ENCODE peak calls at places on chromosomes 7 and 10, in six cellular contexts. One of them, this sample, is unnamed.

GRCh38 chr7:47361746-47362215 is 220.1 kb downstream of the TNS3 start:
- DNase-seq in epithelial cell of esophagus: peak; percentile 97
- DNase-seq in nephron progenitor cell: no peak
- DNase-seq in fibroblast of the aortic adventitia: peak; percentile 97
- DNase-seq in cardiac fibroblast: peak; percentile 80
- DNase-seq in IMR-90: peak; percentile 88
- DNase-seq in this sample: peak; percentile 87

GRCh38 chr10:3471927-3472704 is 299.5 kb upstream of the PITRM1 start:
- DNase-seq in cardiac fibroblast: no peak
- DNase-seq in epithelial cell of esophagus: peak; percentile 75
- DNase-seq in IMR-90: no peak
- DNase-seq in fibroblast of the aortic adventitia: no peak
- DNase-seq in nephron progenitor cell: no peak
- DNase-seq in this sample: no peak

GRCh38 chr10:109126016-109126415 is 797.3 kb downstream of the XPNPEP1 start:
- DNase-seq in cardiac fibroblast: no peak
- DNase-seq in epithelial cell of esophagus: no peak
- DNase-seq in fibroblast of the aortic adventitia: no peak
- DNase-seq in IMR-90: no peak
- DNase-seq in nephron progenitor cell: no peak
- DNase-seq in this sample: no peak

GRCh38 chr7:44587843-44588711 is 6.0 kb upstream of the TMED4 start:
- DNase-seq in epithelial cell of esophagus: peak; percentile 67
- DNase-seq in fibroblast of the aortic adventitia: peak; percentile 83
- DNase-seq in cardiac fibroblast: peak; percentile 79
- DNase-seq in IMR-90: peak; percentile 66
- DNase-seq in nephron progenitor cell: no peak
- DNase-seq in this sample: peak; percentile 82

GRCh38 chr10:85665078-85665477 is 701.5 kb downstream of the GRID1 start:
- DNase-seq in nephron progenitor cell: no peak
- DNase-seq in cardiac fibroblast: no peak
- DNase-seq in fibroblast of the aortic adventitia: no peak
- DNase-seq in epithelial cell of esophagus: no peak
- DNase-seq in IMR-90: no peak
- DNase-seq in this sample: no peak

GRCh38 chr10:3248526-3249255 is 76.1 kb upstream of the PITRM1 start:
- DNase-seq in epithelial cell of esophagus: peak; percentile 93
- DNase-seq in IMR-90: peak; percentile 94
- DNase-seq in nephron progenitor cell: no peak
- DNase-seq in fibroblast of the aortic adventitia: peak; percentile 96
- DNase-seq in cardiac fibroblast: peak; percentile 83
- DNase-seq in this sample: peak; percentile 88

GRCh38 chr10:128316327-128316726 is 190.1 kb upstream of the MKI67 start:
- DNase-seq in nephron progenitor cell: no peak
- DNase-seq in epithelial cell of esophagus: no peak
- DNase-seq in cardiac fibroblast: no peak
- DNase-seq in IMR-90: no peak
- DNase-seq in fibroblast of the aortic adventitia: no peak
- DNase-seq in this sample: no peak

GRCh38 chr10:11113156-11113555 is 95.5 kb downstream of the CELF2 start:
- DNase-seq in IMR-90: no peak
- DNase-seq in fibroblast of the aortic adventitia: no peak
- DNase-seq in nephron progenitor cell: no peak
- DNase-seq in epithelial cell of esophagus: no peak
- DNase-seq in cardiac fibroblast: no peak
- DNase-seq in this sample: no peak

GRCh38 chr7:148058092-148058491 is 532.5 kb upstream of the C7orf33 start:
- DNase-seq in IMR-90: no peak
- DNase-seq in fibroblast of the aortic adventitia: no peak
- DNase-seq in cardiac fibroblast: no peak
- DNase-seq in nephron progenitor cell: no peak
- DNase-seq in epithelial cell of esophagus: no peak
- DNase-seq in this sample: no peak

GRCh38 chr7:139869886-139870285 is 40.8 kb downstream of the TBXAS1 start:
- DNase-seq in nephron progenitor cell: no peak
- DNase-seq in fibroblast of the aortic adventitia: no peak
- DNase-seq in IMR-90: no peak
- DNase-seq in cardiac fibroblast: no peak
- DNase-seq in epithelial cell of esophagus: no peak
- DNase-seq in this sample: no peak

GRCh38 chr10:121692626-121693025 is 94.4 kb upstream of the FGFR2 start:
- DNase-seq in fibroblast of the aortic adventitia: no peak
- DNase-seq in IMR-90: no peak
- DNase-seq in epithelial cell of esophagus: no peak
- DNase-seq in cardiac fibroblast: no peak
- DNase-seq in nephron progenitor cell: no peak
- DNase-seq in this sample: no peak

GRCh38 chr7:95906871-95907270 is 134.5 kb downstream of the DYNC1I1 start:
- DNase-seq in nephron progenitor cell: no peak
- DNase-seq in fibroblast of the aortic adventitia: no peak
- DNase-seq in epithelial cell of esophagus: no peak
- DNase-seq in IMR-90: no peak
- DNase-seq in cardiac fibroblast: no peak
- DNase-seq in this sample: no peak

GRCh38 chr7:46603780-46604725 is 683.0 kb upstream of the IGFBP3 start:
- DNase-seq in epithelial cell of esophagus: no peak
- DNase-seq in fibroblast of the aortic adventitia: peak; percentile 66
- DNase-seq in cardiac fibroblast: peak; percentile 90
- DNase-seq in IMR-90: peak; percentile 33
- DNase-seq in nephron progenitor cell: no peak
- DNase-seq in this sample: peak; percentile 96

GRCh38 chr7:81260152-81260551 is 341.3 kb upstream of the SEMA3C start:
- DNase-seq in fibroblast of the aortic adventitia: no peak
- DNase-seq in IMR-90: peak; percentile 7
- DNase-seq in nephron progenitor cell: no peak
- DNase-seq in epithelial cell of esophagus: no peak
- DNase-seq in cardiac fibroblast: no peak
- DNase-seq in this sample: peak; percentile 39

GRCh38 chr7:111919690-111920179 is 286.5 kb downstream of the DOCK4 start:
- DNase-seq in fibroblast of the aortic adventitia: peak; percentile 29
- DNase-seq in IMR-90: peak; percentile 55
- DNase-seq in epithelial cell of esophagus: peak; percentile 9
- DNase-seq in cardiac fibroblast: peak; percentile 8
- DNase-seq in nephron progenitor cell: no peak
- DNase-seq in this sample: peak; percentile 43

GRCh38 chr10:34954142-34954541 is 136.0 kb downstream of the CUL2 start:
- DNase-seq in cardiac fibroblast: no peak
- DNase-seq in fibroblast of the aortic adventitia: no peak
- DNase-seq in epithelial cell of esophagus: peak; percentile 96
- DNase-seq in nephron progenitor cell: no peak
- DNase-seq in IMR-90: no peak
- DNase-seq in this sample: no peak

GRCh38 chr10:52879651-52880050 is 107.1 kb upstream of the MBL2 start:
- DNase-seq in nephron progenitor cell: no peak
- DNase-seq in cardiac fibroblast: no peak
- DNase-seq in IMR-90: no peak
- DNase-seq in fibroblast of the aortic adventitia: no peak
- DNase-seq in epithelial cell of esophagus: no peak
- DNase-seq in this sample: peak; percentile 70

GRCh38 chr10:84543077-84543476 is 214.7 kb downstream of the CCSER2 start:
- DNase-seq in cardiac fibroblast: no peak
- DNase-seq in IMR-90: no peak
- DNase-seq in fibroblast of the aortic adventitia: no peak
- DNase-seq in epithelial cell of esophagus: no peak
- DNase-seq in nephron progenitor cell: no peak
- DNase-seq in this sample: no peak

GRCh38 chr10:66931340-66931948 is 5.6 kb downstream of the LRRTM3 start:
- DNase-seq in nephron progenitor cell: peak; percentile 12
- DNase-seq in cardiac fibroblast: peak; percentile 79
- DNase-seq in IMR-90: peak; percentile 77
- DNase-seq in epithelial cell of esophagus: peak; percentile 67
- DNase-seq in fibroblast of the aortic adventitia: peak; percentile 81
- DNase-seq in this sample: peak; percentile 87

GRCh38 chr7:112798199-112799159 is 8.3 kb upstream of the TMEM168 start:
- DNase-seq in nephron progenitor cell: no peak
- DNase-seq in epithelial cell of esophagus: no peak
- DNase-seq in fibroblast of the aortic adventitia: no peak
- DNase-seq in IMR-90: no peak
- DNase-seq in cardiac fibroblast: no peak
- DNase-seq in this sample: no peak

GRCh38 chr7:32410545-32410944 is 79.6 kb downstream of the LSM5 start:
- DNase-seq in IMR-90: no peak
- DNase-seq in nephron progenitor cell: no peak
- DNase-seq in fibroblast of the aortic adventitia: no peak
- DNase-seq in cardiac fibroblast: no peak
- DNase-seq in epithelial cell of esophagus: no peak
- DNase-seq in this sample: no peak

DNA sequence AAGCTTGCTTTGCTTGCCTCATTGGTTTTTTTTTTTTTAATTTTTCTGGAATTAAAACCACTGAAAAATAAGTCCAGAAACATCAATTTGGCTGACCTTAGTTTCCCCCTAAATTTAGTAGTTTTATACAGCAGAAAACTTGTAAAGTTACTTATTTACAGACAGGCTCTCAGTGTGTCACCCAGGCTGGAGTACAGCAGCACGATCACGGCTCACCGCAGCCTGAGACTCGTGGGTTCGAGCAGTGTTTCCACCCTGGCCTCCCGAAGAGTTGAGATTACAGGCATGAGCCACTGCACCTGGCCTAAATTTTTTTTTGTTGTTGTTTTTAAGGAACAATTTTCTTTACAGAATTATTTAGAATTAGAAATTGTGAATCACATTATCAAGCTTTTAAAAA is 250.5 kb downstream of the SDK1 start:
- DNase-seq in nephron progenitor cell: no peak
- DNase-seq in IMR-90: no peak
- DNase-seq in fibroblast of the aortic adventitia: no peak
- DNase-seq in epithelial cell of esophagus: no peak
- DNase-seq in cardiac fibroblast: no peak
- DNase-seq in this sample: no peak
- TF ChIP-seq CTCF in nephron progenitor cell: no peak
- TF ChIP-seq CTCF in IMR-90: no peak
- TF ChIP-seq CTCF in fibroblast of the aortic adventitia: no peak
- TF ChIP-seq CTCF in epithelial cell of esophagus: no peak
- TF ChIP-seq CTCF in cardiac fibroblast: no peak
- TF ChIP-seq CTCF in this sample: no peak

DNA sequence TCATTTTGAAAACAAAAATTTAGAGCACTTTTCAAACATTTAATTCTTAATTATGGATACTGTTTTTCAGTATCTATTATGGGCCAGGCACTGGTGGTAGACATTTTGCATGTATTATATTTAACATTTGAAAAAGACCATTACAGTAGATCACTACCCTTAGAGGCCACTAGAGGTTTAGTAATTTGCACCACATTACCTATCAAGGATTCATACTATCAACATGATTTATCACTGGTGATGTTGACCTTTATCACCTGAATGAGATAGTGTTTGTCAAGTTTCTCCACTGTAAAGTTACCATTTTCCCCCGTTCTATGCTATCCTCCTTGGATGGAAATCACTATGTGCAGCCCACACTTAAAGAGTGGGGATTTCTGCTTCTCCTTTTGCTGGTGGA is 4.4 kb upstream of the SNX13 start:
- DNase-seq in cardiac fibroblast: no peak
- DNase-seq in nephron progenitor cell: no peak
- DNase-seq in epithelial cell of esophagus: no peak
- DNase-seq in IMR-90: no peak
- DNase-seq in fibroblast of the aortic adventitia: no peak
- DNase-seq in this sample: no peak
- TF ChIP-seq CTCF in cardiac fibroblast: peak; percentile 9
- TF ChIP-seq CTCF in nephron progenitor cell: no peak
- TF ChIP-seq CTCF in epithelial cell of esophagus: peak; percentile 18
- TF ChIP-seq CTCF in IMR-90: no peak
- TF ChIP-seq CTCF in fibroblast of the aortic adventitia: peak; percentile 28
- TF ChIP-seq CTCF in this sample: no peak

GRCh38 chr10:1059902-1060301 is 3.7 kb downstream of the WDR37 start:
- DNase-seq in IMR-90: no peak
- DNase-seq in epithelial cell of esophagus: peak; percentile 94
- DNase-seq in nephron progenitor cell: no peak
- DNase-seq in fibroblast of the aortic adventitia: no peak
- DNase-seq in cardiac fibroblast: no peak
- DNase-seq in this sample: no peak

GRCh38 chr10:1058017-1058416 is 1.8 kb downstream of the WDR37 start:
- DNase-seq in epithelial cell of esophagus: no peak
- DNase-seq in IMR-90: no peak
- DNase-seq in cardiac fibroblast: no peak
- DNase-seq in fibroblast of the aortic adventitia: no peak
- DNase-seq in nephron progenitor cell: no peak
- DNase-seq in this sample: no peak

GRCh38 chr10:1057106-1057657 is 997 bp downstream of the WDR37 start:
- DNase-seq in epithelial cell of esophagus: peak; percentile 47
- DNase-seq in cardiac fibroblast: no peak
- DNase-seq in fibroblast of the aortic adventitia: peak; percentile 6
- DNase-seq in nephron progenitor cell: peak; percentile 34
- DNase-seq in IMR-90: no peak
- DNase-seq in this sample: peak; percentile 30

GRCh38 chr10:1054684-1055083 is 1.5 kb upstream of the WDR37 start:
- DNase-seq in nephron progenitor cell: no peak
- DNase-seq in IMR-90: no peak
- DNase-seq in fibroblast of the aortic adventitia: no peak
- DNase-seq in epithelial cell of esophagus: peak; percentile 96
- DNase-seq in cardiac fibroblast: no peak
- DNase-seq in this sample: no peak

DNA sequence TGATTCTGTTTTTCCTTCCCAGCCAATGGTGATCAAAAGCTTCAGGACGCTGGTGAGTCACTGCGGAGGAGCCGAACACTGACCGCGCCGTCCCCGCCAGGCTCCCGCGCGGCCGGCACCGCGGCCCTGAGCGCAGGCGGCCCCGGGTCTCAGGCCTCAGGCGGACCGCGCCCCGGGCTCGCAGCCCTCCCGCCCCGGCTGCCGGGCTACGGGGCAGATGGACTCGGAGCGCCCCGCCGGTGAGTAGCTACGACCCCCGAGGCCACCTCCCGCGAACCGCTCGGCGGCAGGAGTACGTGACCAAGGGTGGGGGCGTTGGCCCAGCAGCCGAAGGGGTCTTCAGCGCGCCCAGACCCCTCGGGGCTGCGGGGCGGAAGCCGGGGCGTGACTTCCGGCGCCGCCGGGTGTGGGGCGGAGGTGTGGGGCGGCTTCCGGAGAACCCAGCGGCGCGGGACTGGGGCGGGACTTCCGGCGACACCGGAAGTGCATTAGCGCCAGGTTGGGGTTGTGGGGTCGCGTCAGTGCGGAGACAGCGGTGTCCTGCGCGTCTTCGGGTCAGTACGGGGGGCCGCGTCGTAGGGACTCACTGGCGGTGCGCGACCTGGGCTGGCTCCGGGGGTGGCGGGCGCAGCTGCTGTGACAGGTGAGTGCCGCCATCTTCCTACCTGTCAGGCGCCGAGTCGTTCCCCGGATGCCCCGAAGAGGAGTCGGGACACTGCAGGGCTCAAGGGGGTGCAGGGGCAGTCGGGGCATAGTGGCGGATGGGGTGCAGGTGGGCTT is at the start of gene WDR37:
- DNase-seq in nephron progenitor cell: peak; percentile 94
- DNase-seq in epithelial cell of esophagus: peak; percentile 89
- DNase-seq in IMR-90: peak; percentile 90
- DNase-seq in cardiac fibroblast: peak; percentile 87
- DNase-seq in fibroblast of the aortic adventitia: peak; percentile 66
- DNase-seq in this sample: peak; percentile 93
- TF ChIP-seq CTCF in nephron progenitor cell: no peak
- TF ChIP-seq CTCF in epithelial cell of esophagus: no peak
- TF ChIP-seq CTCF in IMR-90: no peak
- TF ChIP-seq CTCF in cardiac fibroblast: no peak
- TF ChIP-seq CTCF in fibroblast of the aortic adventitia: no peak
- TF ChIP-seq CTCF in this sample: no peak

DNA sequence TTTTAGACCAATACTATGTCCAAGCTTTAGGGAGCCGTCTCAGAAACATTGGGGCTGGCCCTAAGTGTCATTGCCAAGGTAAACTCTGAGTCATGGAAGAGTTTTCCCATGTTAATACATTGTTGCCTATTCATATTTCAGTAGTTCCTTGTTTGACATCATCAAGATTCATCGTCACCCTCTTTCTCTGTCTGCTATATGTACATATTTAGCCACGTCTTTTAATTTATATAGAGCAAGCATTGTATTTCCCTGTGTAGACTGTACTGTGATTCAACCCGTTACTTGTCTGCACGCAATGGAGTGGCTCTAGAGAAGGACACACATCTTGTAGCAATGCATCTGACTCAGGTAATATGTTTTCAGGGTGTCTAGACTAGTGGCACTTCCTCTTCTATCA is 217.9 kb upstream of the TPK1 start:
- DNase-seq in fibroblast of the aortic adventitia: no peak
- DNase-seq in IMR-90: no peak
- DNase-seq in epithelial cell of esophagus: peak; percentile 95
- DNase-seq in cardiac fibroblast: no peak
- DNase-seq in nephron progenitor cell: no peak
- DNase-seq in this sample: no peak
- TF ChIP-seq CTCF in fibroblast of the aortic adventitia: no peak
- TF ChIP-seq CTCF in IMR-90: no peak
- TF ChIP-seq CTCF in epithelial cell of esophagus: no peak
- TF ChIP-seq CTCF in cardiac fibroblast: no peak
- TF ChIP-seq CTCF in nephron progenitor cell: no peak
- TF ChIP-seq CTCF in this sample: no peak